ENCODE peak calls at places on chromosomes 2 and 18, in eight cellular contexts. G, C, K, F, B, L, R and O are unnamed samples. For H3K4me1 and H3K36me3, the result is how much of the 10 kb centered on the place peaks cover.

GRCh38 chr2:151302879-151303278 is 13.4 kb upstream of the NMI start:
- DNase-seq in G (no peak), C (no peak), K (peak), F (peak), B (no peak), L (no peak), R (no peak), O (no peak)

GRCh38 chr2:174004900-174005605 is 39.9 kb upstream of the SP3 start:
- DNase-seq in G (peak), C (peak), K (peak), F (no peak), B (no peak), L (peak), R (peak), O (no peak)

GRCh38 chr2:170713280-170714155 is 1.6 kb upstream of the SP5 start:
- DNase-seq in G (no peak), C (no peak), K (no peak), F (no peak), B (peak), L (peak), R (no peak), O (no peak)

GRCh38 chr2:230714122-230714453 is 1.4 kb downstream of the CAB39 start:
- DNase-seq in G (peak), C (no peak), K (peak), F (peak), B (peak), L (no peak), R (no peak), O (no peak)

GRCh38 chr2:64105676-64106461 is 38.4 kb downstream of the PELI1 start:
- DNase-seq in G (no peak), C (no peak), K (no peak), F (no peak), B (no peak), L (no peak), R (no peak), O (no peak)

GRCh38 chr2:109376115-109376514 is 237.7 kb downstream of the SEPTIN10 start:
- DNase-seq in G (peak), C (peak), K (no peak), F (no peak), B (no peak), L (no peak), R (peak), O (no peak)

GRCh38 chr2:195768454-195768853 is 111.4 kb downstream of the SLC39A10 start:
- DNase-seq in G (no peak), C (no peak), K (no peak), F (no peak), B (no peak), L (no peak), R (no peak), O (no peak)

GRCh38 chr2:222483513-222484039 is 59.2 kb downstream of the SGPP2 start:
- DNase-seq in G (no peak), C (no peak), K (no peak), F (peak), B (peak), L (no peak), R (no peak), O (no peak)

GRCh38 chr2:117763806-117764205 is 50.7 kb upstream of the DDX18 start:
- DNase-seq in G (no peak), C (no peak), K (no peak), F (no peak), B (no peak), L (no peak), R (no peak), O (no peak)

GRCh38 chr2:207896525-207897295 is 127.0 kb upstream of the FZD5 start:
- DNase-seq in G (no peak), C (no peak), K (no peak), F (peak), B (peak), L (no peak), R (no peak), O (no peak)

GRCh38 chr2:37730037-37730813 is 58.8 kb upstream of the CDC42EP3 start:
- DNase-seq in G (no peak), C (no peak), K (no peak), F (no peak), B (no peak), L (no peak), R (no peak), O (no peak)

GRCh38 chr18:48802543-48803428 is 148.0 kb downstream of the SMAD7 start:
- DNase-seq in G (no peak), C (peak), K (no peak), F (no peak), B (peak), L (no peak), R (peak), O (no peak)

GRCh38 chr18:37545461-37545860 is 20.1 kb downstream of the CELF4 start:
- DNase-seq in G (no peak), C (no peak), K (no peak), F (no peak), B (no peak), L (no peak), R (no peak), O (no peak)

GRCh38 chr2:239240480-239240881 is 160.3 kb downstream of the HDAC4 start:
- DNase-seq in G (no peak), C (peak), K (no peak), F (no peak), B (no peak), L (peak), R (no peak), O (no peak)

GRCh38 chr2:85754313-85755095 is 713 bp downstream of the ATOH8 start:
- DNase-seq in G (no peak), C (no peak), K (peak), F (peak), B (peak), L (peak), R (no peak), O (no peak)

GRCh38 chr2:187302619-187303018 is 145.4 kb downstream of the CALCRL start:
- DNase-seq in G (no peak), C (no peak), K (peak), F (peak), B (no peak), L (no peak), R (no peak), O (no peak)

GRCh38 chr2:126372406-126372805 is 283.6 kb upstream of the GYPC start:
- DNase-seq in G (peak), C (no peak), K (no peak), F (no peak), B (no peak), L (no peak), R (no peak), O (no peak)

GRCh38 chr2:38515155-38516074 is 87.3 kb downstream of the HNRNPLL start:
- DNase-seq in G (no peak), C (peak), K (peak), F (no peak), B (no peak), L (peak), R (no peak), O (no peak)

GRCh38 chr2:205811387-205811786 is 129.1 kb downstream of the NRP2 start:
- DNase-seq in G (no peak), C (no peak), K (no peak), F (no peak), B (no peak), L (no peak), R (no peak), O (no peak)

GRCh38 chr2:16325613-16326510 is 339.8 kb downstream of the CYRIA start:
- DNase-seq in G (no peak), C (no peak), K (no peak), F (no peak), B (peak), L (no peak), R (no peak), O (no peak)

GRCh38 chr2:25079050-25079635 is 37.3 kb downstream of the EFR3B start:
- DNase-seq in G (no peak), C (peak), K (no peak), F (no peak), B (no peak), L (no peak), R (no peak), O (no peak)

GRCh38 chr2:75194184-75194868 is 5.0 kb downstream of the TACR1 start:
- DNase-seq in G (no peak), C (no peak), K (no peak), F (no peak), B (no peak), L (no peak), R (no peak), O (no peak)

GRCh38 chr2:84963692-84964405 is 7.1 kb upstream of the KCMF1 start:
- DNase-seq in G (peak), C (peak), K (peak), F (no peak), B (no peak), L (no peak), R (no peak), O (no peak)

GRCh38 chr2:182717451-182718215 is 1.6 kb downstream of the DNAJC10 start:
- DNase-seq in G (no peak), C (no peak), K (no peak), F (peak), B (no peak), L (no peak), R (no peak), O (no peak)

GRCh38 chr2:174605687-174606086 is 8.1 kb upstream of the WIPF1 start:
- DNase-seq in G (no peak), C (no peak), K (no peak), F (no peak), B (no peak), L (no peak), R (no peak), O (no peak)

GRCh38 chr2:234483568-234484251 is 13.2 kb downstream of the ARL4C start:
- DNase-seq in G (no peak), C (peak), K (no peak), F (no peak), B (peak), L (no peak), R (no peak), O (peak)

GRCh38 chr2:45469314-45470099 is 141.6 kb downstream of the SRBD1 start:
- DNase-seq in G (peak), C (no peak), K (peak), F (no peak), B (no peak), L (no peak), R (peak), O (no peak)

GRCh38 chr2:113850687-113851086 is 39.2 kb upstream of the ACTR3 start:
- DNase-seq in G (no peak), C (no peak), K (no peak), F (no peak), B (no peak), L (no peak), R (no peak), O (no peak)

DNA sequence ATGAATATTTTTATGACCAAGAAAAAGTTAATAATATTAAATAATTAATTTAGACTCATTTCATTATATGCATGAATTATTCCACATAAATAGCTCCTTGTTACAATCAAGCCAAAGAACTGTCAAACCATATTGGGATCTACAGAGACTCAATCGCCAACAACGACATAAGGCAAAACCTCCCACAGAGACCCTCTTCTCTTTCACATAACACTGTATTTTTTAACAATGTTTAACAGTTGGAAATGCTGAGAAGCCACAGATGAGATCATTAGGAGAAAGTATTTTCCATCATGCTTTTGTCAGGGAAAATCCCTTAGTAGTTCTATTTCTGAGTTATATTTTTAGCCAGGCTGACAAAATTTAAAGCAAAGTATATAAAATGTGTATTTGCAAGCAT is 383.9 kb downstream of the NRXN1 start:
- DNase-seq in G (no peak), C (no peak), K (no peak), F (no peak), B (no peak), L (no peak), R (no peak), O (no peak)
- H3K4me1 ChIP-seq in G (under half), C (under half), K (under half), F (under half), B (under half), L (under half), R (under half), O (under half)

GRCh38 chr2:17740203-17740602 is 13.4 kb downstream of the SMC6 start:
- DNase-seq in G (no peak), C (no peak), K (no peak), F (no peak), B (no peak), L (no peak), R (no peak), O (no peak)
- H3K36me3 ChIP-seq in G (under half), C (half or more), K (under half), F (under half), B (under half), L (half or more), R (under half), O (under half)

GRCh38 chr2:233098615-233099014 is 38.5 kb downstream of the INPP5D start:
- DNase-seq in G (peak), C (peak), K (no peak), F (peak), B (peak), L (no peak), R (no peak), O (no peak)
- TF ChIP-seq CTCF in G (peak), C (no peak), K (peak), F (peak), B (peak), L (peak), R (no peak), O (peak)

DNA sequence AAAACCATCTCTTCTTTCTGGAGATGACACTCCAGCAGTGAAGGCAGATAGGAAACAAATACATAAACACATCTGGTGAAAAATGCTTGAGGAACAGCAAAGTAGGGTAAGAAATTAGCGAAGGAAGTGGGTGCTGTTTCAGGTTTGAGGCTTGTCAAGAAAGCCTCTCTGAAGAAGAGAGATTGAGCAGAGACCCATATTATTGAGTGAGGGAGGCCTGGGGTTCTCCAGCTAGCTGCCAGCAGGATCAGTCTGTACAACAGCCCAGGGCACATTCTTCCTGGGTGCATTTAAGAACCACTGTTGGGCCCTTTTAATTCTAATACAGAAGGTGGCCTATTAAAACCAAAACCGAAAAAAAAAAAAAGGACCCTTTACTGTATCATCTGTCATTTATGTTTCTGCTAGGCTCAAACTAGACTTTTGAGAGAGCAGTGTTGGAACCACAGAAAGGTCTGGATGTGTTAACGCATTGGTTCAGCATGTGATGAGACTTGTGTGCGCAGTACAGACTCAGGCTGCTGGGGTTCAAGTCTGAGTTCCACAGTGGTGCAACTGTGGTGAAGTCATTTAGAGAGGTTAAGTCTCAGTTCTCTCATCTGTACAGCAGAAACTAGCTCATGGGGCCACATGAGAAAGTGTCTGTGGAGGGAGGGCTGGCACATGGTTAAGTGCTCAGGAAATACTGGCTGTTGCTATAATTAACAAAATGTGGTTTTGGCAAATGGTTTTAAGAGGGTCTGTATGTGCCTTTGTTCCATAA is 28.9 kb downstream of the MGAT5 start:
- DNase-seq in G (no peak), C (no peak), K (no peak), F (no peak), B (no peak), L (no peak), R (no peak), O (peak)
- H3K4me1 ChIP-seq in G (under half), C (under half), K (under half), F (under half), B (under half), L (under half), R (under half), O (under half)

GRCh38 chr18:77072566-77072965 is 60.0 kb downstream of the MBP start:
- DNase-seq in G (no peak), C (no peak), K (no peak), F (no peak), B (no peak), L (no peak), R (no peak), O (no peak)

GRCh38 chr18:77071711-77072292 is 60.8 kb downstream of the MBP start:
- DNase-seq in G (peak), C (no peak), K (no peak), F (no peak), B (no peak), L (no peak), R (no peak), O (no peak)

GRCh38 chr18:77071061-77071460 is 61.5 kb downstream of the MBP start:
- DNase-seq in G (no peak), C (no peak), K (peak), F (no peak), B (no peak), L (no peak), R (no peak), O (no peak)

GRCh38 chr18:77074431-77074830 is 58.2 kb downstream of the MBP start:
- DNase-seq in G (no peak), C (no peak), K (no peak), F (no peak), B (no peak), L (no peak), R (no peak), O (no peak)

GRCh38 chr18:77073336-77074093 is 59.1 kb downstream of the MBP start:
- DNase-seq in G (no peak), C (no peak), K (no peak), F (no peak), B (no peak), L (no peak), R (no peak), O (no peak)
- H3K36me3 ChIP-seq in G (under half), C (under half), K (under half), F (under half), B (under half), L (under half), R (under half), O (under half)

DNA sequence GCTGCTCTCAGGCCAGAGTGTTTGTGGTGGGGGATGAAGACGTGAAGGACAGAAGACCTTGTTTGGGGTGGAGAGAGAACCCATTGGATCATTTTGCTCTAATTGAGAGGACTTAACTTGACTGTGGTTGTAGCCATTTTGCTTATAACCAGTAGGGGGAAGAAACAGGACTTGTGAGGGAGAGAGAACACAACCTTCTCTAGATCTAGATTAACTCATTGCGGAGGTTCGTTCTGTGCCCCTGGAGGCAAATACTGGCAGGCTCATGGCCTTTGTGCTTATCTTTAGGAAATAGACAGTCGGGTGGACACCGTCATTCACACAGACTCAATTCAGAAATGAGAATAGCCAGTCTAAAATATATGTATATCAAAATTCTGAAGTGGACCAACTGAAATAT is 147.0 kb upstream of the LHCGR start:
- DNase-seq in G (no peak), C (no peak), K (no peak), F (no peak), B (no peak), L (no peak), R (no peak), O (no peak)
- TF ChIP-seq CTCF in G (no peak), C (no peak), K (no peak), F (no peak), B (peak), L (no peak), R (no peak), O (no peak)

DNA sequence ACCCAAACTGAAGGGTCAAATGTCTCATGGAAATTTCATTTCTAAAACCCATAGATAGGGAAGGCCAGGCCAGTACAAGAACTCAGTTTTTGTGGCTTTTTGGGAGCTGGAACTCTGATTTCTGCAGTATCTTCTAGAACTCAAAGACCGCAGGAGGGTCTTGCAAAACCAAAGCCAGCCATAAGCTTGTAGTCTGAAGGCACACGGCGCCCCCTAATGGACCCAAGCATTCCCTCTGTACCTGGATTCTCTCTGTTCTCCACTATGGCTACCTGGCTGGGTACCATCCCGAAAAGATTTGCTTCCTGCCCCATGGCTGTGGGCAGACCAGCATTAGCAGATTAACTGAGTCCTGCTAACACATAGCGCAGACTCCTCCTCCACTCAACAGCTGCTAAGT is 229.0 kb upstream of the SLC14A2 start:
- DNase-seq in G (no peak), C (no peak), K (no peak), F (peak), B (peak), L (no peak), R (no peak), O (no peak)
- H3K4me1 ChIP-seq in G (under half), C (under half), K (under half), F (under half), B (under half), L (under half), R (under half), O (under half)

DNA sequence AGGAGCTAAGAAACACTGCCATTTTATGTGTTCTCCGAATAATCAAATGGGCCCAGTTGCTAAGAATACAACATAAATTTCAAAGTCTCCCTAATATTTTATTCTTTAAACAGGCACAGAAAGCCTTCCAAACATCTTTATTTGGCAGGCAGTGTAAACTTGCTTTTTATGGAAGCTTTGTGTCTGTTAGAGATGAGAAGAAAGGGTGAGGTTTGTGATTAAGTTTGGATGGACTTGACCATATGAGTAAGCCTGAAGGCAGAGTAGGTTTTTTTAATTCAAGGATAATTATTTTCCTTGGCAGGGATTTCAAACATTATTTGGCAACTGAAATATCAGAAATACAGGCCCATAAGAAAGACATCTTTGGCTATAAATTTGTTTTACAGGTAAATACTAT is 62.9 kb downstream of the COX7A2L start:
- DNase-seq in G (no peak), C (no peak), K (no peak), F (no peak), B (no peak), L (no peak), R (no peak), O (no peak)
- H3K36me3 ChIP-seq in G (under half), C (under half), K (under half), F (half or more), B (under half), L (under half), R (under half), O (under half)

GRCh38 chr2:128469203-128469602 is 150.5 kb upstream of the HS6ST1 start:
- DNase-seq in G (no peak), C (no peak), K (no peak), F (no peak), B (no peak), L (no peak), R (no peak), O (no peak)
- TF ChIP-seq CTCF in G (peak), C (no peak), K (peak), F (peak), B (peak), L (peak), R (no peak), O (no peak)